ENCODE peak calls at places on chromosomes 6 and 20, in nine cellular contexts. K, G, N, R, C, T, B, I and J are unnamed samples.

GRCh38 chr6:121520337-121521163 is 85.1 kb downstream of the GJA1 start:
- DNase-seq in B (no peak), R (no peak), G (no peak), T (no peak), N (no peak), C (no peak), K (peak), I (peak), J (no peak)

GRCh38 chr20:17875106-17875980 is 93.3 kb downstream of the SNX5 start:
- DNase-seq in T (no peak), N (no peak), C (no peak), I (peak), G (no peak), B (no peak), R (peak), K (peak), J (no peak)

GRCh38 chr6:142696689-142697088 is 248.3 kb downstream of the HIVEP2 start:
- DNase-seq in K (no peak), R (no peak), G (no peak), B (no peak), I (no peak), C (no peak), N (no peak), T (no peak), J (no peak)

GRCh38 chr20:36744764-36745191 is 1.1 kb downstream of the NDRG3 start:
- DNase-seq in C (no peak), N (peak), K (peak), I (peak), G (no peak), R (no peak), B (no peak), T (no peak), J (no peak)

GRCh38 chr6:6798430-6798829 is 209.9 kb downstream of the LY86 start:
- DNase-seq in T (no peak), C (no peak), B (peak), G (no peak), N (no peak), K (no peak), R (no peak), I (no peak), J (peak)

GRCh38 chr6:167968091-167968490 is 29.4 kb upstream of the KIF25 start:
- DNase-seq in C (no peak), B (peak), N (peak), R (no peak), G (peak), K (no peak), I (no peak), T (peak), J (peak)

GRCh38 chr6:157603971-157604370 is 219.1 kb upstream of the SNX9 start:
- DNase-seq in K (no peak), T (no peak), C (no peak), G (no peak), R (no peak), I (no peak), B (no peak), N (no peak), J (no peak)

GRCh38 chr6:24205020-24205492 is 79.0 kb downstream of the NRSN1 start:
- DNase-seq in K (peak), G (peak), T (peak), B (peak), I (peak), N (peak), R (no peak), C (peak), J (peak)

GRCh38 chr6:32882879-32883250 is 28.9 kb downstream of the PSMB9 start:
- DNase-seq in I (peak), G (no peak), T (no peak), K (peak), N (no peak), R (no peak), C (no peak), B (no peak), J (no peak)

GRCh38 chr20:52596261-52596660 is 375.9 kb upstream of the TSHZ2 start:
- DNase-seq in G (no peak), R (no peak), T (no peak), I (no peak), C (no peak), K (no peak), B (no peak), N (no peak), J (no peak)

GRCh38 chr20:31872406-31872805 is 2.0 kb downstream of the TTLL9 start:
- DNase-seq in C (no peak), N (no peak), T (no peak), B (no peak), G (no peak), R (no peak), K (no peak), I (no peak), J (no peak)

GRCh38 chr6:8195040-8195713 is 92.8 kb upstream of the EEF1E1 start:
- DNase-seq in N (no peak), K (no peak), G (no peak), T (no peak), R (no peak), C (no peak), B (peak), I (no peak), J (no peak)

GRCh38 chr6:108781419-108782110 is 66.7 kb upstream of the ARMC2 start:
- DNase-seq in K (no peak), N (peak), T (no peak), R (no peak), I (peak), G (no peak), C (peak), B (no peak), J (no peak)

GRCh38 chr20:34570859-34571306 is 12.4 kb downstream of the MAP1LC3A start:
- DNase-seq in I (peak), R (no peak), B (peak), N (peak), K (peak), G (no peak), C (no peak), T (no peak), J (peak)